ENCODE peak calls at places on chromosomes 11 and 22, in five cellular contexts. G is RWPE1, K is sigmoid colon, H is pons, B is lower leg skin. I is an unnamed sample.

GRCh38 chr11:102666331-102666957 is 39.1 kb downstream of the MMP27 start:
- DNase-seq in K (no peak), B (no peak), G (peak), H (peak), I (peak)

GRCh38 chr11:134288486-134288885 is 12.3 kb downstream of the GLB1L3 start:
- DNase-seq in B (no peak), H (no peak), G (no peak), K (no peak), I (no peak)

GRCh38 chr11:8608646-8609045 is 14.6 kb upstream of the STK33 start:
- DNase-seq in G (no peak), K (no peak), H (no peak), B (no peak), I (no peak)

GRCh38 chr11:79437274-79437980 is 3.4 kb downstream of the TENM4 start:
- DNase-seq in K (peak), H (no peak), B (no peak), G (peak), I (peak)

GRCh38 chr11:64890084-64890944 is 11.9 kb upstream of the EHD1 start:
- DNase-seq in G (no peak), K (no peak), B (no peak), H (no peak), I (no peak)

GRCh38 chr11:130197386-130198035 is 37.9 kb downstream of the ST14 start:
- DNase-seq in G (peak), K (no peak), H (no peak), B (no peak), I (no peak)

GRCh38 chr11:134372961-134373360 is 39.1 kb downstream of the B3GAT1 start:
- DNase-seq in H (peak), B (no peak), K (peak), G (no peak), I (no peak)

GRCh38 chr11:91773090-91773489 is 451.5 kb upstream of the FAT3 start:
- DNase-seq in B (no peak), H (no peak), K (no peak), G (no peak), I (no peak)

GRCh38 chr22:20324139-20324516 is 4.3 kb upstream of the DGCR6L start:
- DNase-seq in G (no peak), B (no peak), H (no peak), K (no peak), I (no peak)

GRCh38 chr11:85845052-85845631 is 10.0 kb upstream of the CCDC83 start:
- DNase-seq in H (no peak), K (no peak), G (no peak), B (no peak), I (no peak)

GRCh38 chr11:61150656-61151544 is 10.3 kb downstream of the VPS37C start:
- DNase-seq in K (peak), G (no peak), B (no peak), H (no peak), I (no peak)

GRCh38 chr22:20424553-20424936 is 13.1 kb downstream of the SCARF2 start:
- DNase-seq in G (no peak), H (no peak), B (no peak), K (no peak), I (no peak)

GRCh38 chr11:45272701-45273100 is 13.4 kb downstream of the SYT13 start:
- DNase-seq in K (no peak), H (no peak), G (no peak), B (no peak), I (no peak)

GRCh38 chr11:20367313-20367948 is 3.9 kb downstream of the HTATIP2 start:
- DNase-seq in B (peak), K (peak), G (peak), H (peak), I (peak)

GRCh38 chr11:95149659-95150294 is 60.1 kb downstream of the ENDOD1 start:
- DNase-seq in H (peak), G (peak), K (peak), B (peak), I (peak)

GRCh38 chr11:45273509-45273908 is 12.6 kb downstream of the SYT13 start:
- DNase-seq in H (no peak), B (no peak), K (no peak), G (no peak), I (no peak)

GRCh38 chr22:31496735-31497146 is 405 bp downstream of the SFI1 start:
- DNase-seq in K (peak), B (no peak), H (no peak), G (no peak), I (no peak)

GRCh38 chr11:119533931-119534694 is 111.1 kb upstream of the THY1 start:
- DNase-seq in H (peak), B (peak), K (peak), G (peak), I (peak)

GRCh38 chr11:58926695-58927094 is 12.6 kb upstream of the GLYATL1 start:
- DNase-seq in H (no peak), G (no peak), K (no peak), B (no peak), I (no peak)

GRCh38 chr11:2932850-2933251 is 3.6 kb upstream of the PHLDA2 start:
- DNase-seq in B (no peak), H (no peak), K (peak), G (no peak), I (no peak)

GRCh38 chr22:22720201-22720723 is 75.8 kb downstream of the GGTLC2 start:
- DNase-seq in B (no peak), K (no peak), G (no peak), H (peak), I (peak)

GRCh38 chr11:60169264-60169915 is 13.5 kb downstream of the MS4A6A start:
- DNase-seq in K (no peak), H (peak), B (peak), G (peak), I (no peak)

GRCh38 chr11:69674267-69674885 is 777 bp downstream of the LTO1 start:
- DNase-seq in B (no peak), H (no peak), G (peak), K (peak), I (no peak)

GRCh38 chr22:23910496-23911190 is 16.5 kb downstream of the MIF start:
- DNase-seq in G (no peak), H (no peak), K (no peak), B (no peak), I (no peak)

GRCh38 chr11:45303316-45303715 is 17.2 kb upstream of the SYT13 start:
- DNase-seq in B (no peak), G (no peak), H (no peak), K (no peak), I (no peak)

GRCh38 chr11:390175-390574 is 3.8 kb upstream of the PKP3 start:
- DNase-seq in H (no peak), K (no peak), G (no peak), B (no peak), I (no peak)

GRCh38 chr11:1939006-1939626 is 8.0 kb upstream of the MRPL23 start:
- DNase-seq in H (no peak), K (peak), G (no peak), B (no peak), I (no peak)

GRCh38 chr11:2801711-2802388 is 83.7 kb downstream of the CDKN1C start:
- DNase-seq in K (peak), B (no peak), G (no peak), H (no peak), I (no peak)

GRCh38 chr22:21917206-21917958 is 35.3 kb downstream of the PPM1F start:
- DNase-seq in H (no peak), B (no peak), K (no peak), G (no peak), I (no peak)

GRCh38 chr22:23984430-23984829 is 4.5 kb downstream of the GSTT2 start:
- DNase-seq in B (no peak), K (no peak), H (peak), G (peak), I (no peak)

GRCh38 chr11:19320764-19321163 is 80.0 kb upstream of the E2F8 start:
- DNase-seq in H (peak), B (no peak), G (no peak), K (no peak), I (no peak)

I was measured in Ammon's horn.